ENCODE peak calls at places on chromosomes 5 and 9, in nine cellular contexts. One of them, this sample, is unnamed. For H3K27me3, the result is how much of the 10 kb centered on the place peaks cover.

GRCh38 chr5:128213340-128213739 is 129.8 kb downstream of the SLC12A2 start:
- DNase-seq in mammary epithelial cell: peak
- DNase-seq in foreskin keratinocyte: no peak
- DNase-seq in tibial artery: no peak
- DNase-seq in heart left ventricle: peak
- DNase-seq in AG04450: no peak
- DNase-seq in IMR-90: peak
- DNase-seq in PC-9: peak
- DNase-seq in PC-3: peak
- DNase-seq in this sample: no peak

GRCh38 chr9:115002371-115003120 is 72.2 kb upstream of the TNFSF8 start:
- DNase-seq in mammary epithelial cell: no peak
- DNase-seq in foreskin keratinocyte: no peak
- DNase-seq in tibial artery: no peak
- DNase-seq in heart left ventricle: no peak
- DNase-seq in AG04450: no peak
- DNase-seq in IMR-90: no peak
- DNase-seq in PC-9: no peak
- DNase-seq in PC-3: no peak
- DNase-seq in this sample: no peak

GRCh38 chr5:144531191-144531590 is 360.5 kb downstream of the KCTD16 start:
- DNase-seq in mammary epithelial cell: no peak
- DNase-seq in foreskin keratinocyte: no peak
- DNase-seq in tibial artery: no peak
- DNase-seq in heart left ventricle: no peak
- DNase-seq in AG04450: no peak
- DNase-seq in IMR-90: no peak
- DNase-seq in PC-9: no peak
- DNase-seq in PC-3: no peak
- DNase-seq in this sample: no peak

GRCh38 chr5:107217721-107218130 is 453.0 kb downstream of the EFNA5 start:
- DNase-seq in mammary epithelial cell: peak
- DNase-seq in foreskin keratinocyte: peak
- DNase-seq in tibial artery: peak
- DNase-seq in heart left ventricle: peak
- DNase-seq in AG04450: no peak
- DNase-seq in IMR-90: no peak
- DNase-seq in PC-9: peak
- DNase-seq in PC-3: peak
- DNase-seq in this sample: peak

GRCh38 chr5:148474025-148474511 is 90.3 kb downstream of the FBXO38 start:
- DNase-seq in mammary epithelial cell: no peak
- DNase-seq in foreskin keratinocyte: no peak
- DNase-seq in tibial artery: peak
- DNase-seq in heart left ventricle: peak
- DNase-seq in AG04450: no peak
- DNase-seq in IMR-90: peak
- DNase-seq in PC-9: no peak
- DNase-seq in PC-3: no peak
- DNase-seq in this sample: no peak

GRCh38 chr9:122158202-122158601 is 1.4 kb downstream of the NDUFA8 start:
- DNase-seq in mammary epithelial cell: peak
- DNase-seq in foreskin keratinocyte: no peak
- DNase-seq in tibial artery: no peak
- DNase-seq in heart left ventricle: peak
- DNase-seq in AG04450: peak
- DNase-seq in IMR-90: peak
- DNase-seq in PC-9: no peak
- DNase-seq in PC-3: peak
- DNase-seq in this sample: no peak

GRCh38 chr5:158054388-158055092 is 195.6 kb upstream of the CLINT1 start:
- DNase-seq in mammary epithelial cell: no peak
- DNase-seq in foreskin keratinocyte: peak
- DNase-seq in tibial artery: no peak
- DNase-seq in heart left ventricle: no peak
- DNase-seq in AG04450: no peak
- DNase-seq in IMR-90: no peak
- DNase-seq in PC-9: no peak
- DNase-seq in PC-3: peak
- DNase-seq in this sample: no peak

GRCh38 chr5:157971466-157972324 is 112.8 kb upstream of the CLINT1 start:
- DNase-seq in mammary epithelial cell: no peak
- DNase-seq in foreskin keratinocyte: no peak
- DNase-seq in tibial artery: no peak
- DNase-seq in heart left ventricle: peak
- DNase-seq in AG04450: no peak
- DNase-seq in IMR-90: no peak
- DNase-seq in PC-9: no peak
- DNase-seq in PC-3: no peak
- DNase-seq in this sample: no peak

GRCh38 chr9:76095585-76095984 is 205.1 kb downstream of the PCSK5 start:
- DNase-seq in mammary epithelial cell: no peak
- DNase-seq in foreskin keratinocyte: no peak
- DNase-seq in tibial artery: no peak
- DNase-seq in heart left ventricle: no peak
- DNase-seq in AG04450: no peak
- DNase-seq in IMR-90: no peak
- DNase-seq in PC-9: no peak
- DNase-seq in PC-3: no peak
- DNase-seq in this sample: no peak

GRCh38 chr5:73623929-73624404 is 2.0 kb upstream of the ARHGEF28 start:
- DNase-seq in mammary epithelial cell: no peak
- DNase-seq in foreskin keratinocyte: no peak
- DNase-seq in tibial artery: no peak
- DNase-seq in heart left ventricle: no peak
- DNase-seq in AG04450: no peak
- DNase-seq in IMR-90: no peak
- DNase-seq in PC-9: no peak
- DNase-seq in PC-3: no peak
- DNase-seq in this sample: no peak

GRCh38 chr9:113613815-113614413 is 150.4 kb downstream of the RGS3 start:
- DNase-seq in mammary epithelial cell: no peak
- DNase-seq in foreskin keratinocyte: no peak
- DNase-seq in tibial artery: no peak
- DNase-seq in heart left ventricle: no peak
- DNase-seq in AG04450: no peak
- DNase-seq in IMR-90: no peak
- DNase-seq in PC-9: no peak
- DNase-seq in PC-3: no peak
- DNase-seq in this sample: no peak

GRCh38 chr9:37026085-37026935 is 7.8 kb downstream of the PAX5 start:
- DNase-seq in mammary epithelial cell: no peak
- DNase-seq in foreskin keratinocyte: no peak
- DNase-seq in tibial artery: no peak
- DNase-seq in heart left ventricle: no peak
- DNase-seq in AG04450: no peak
- DNase-seq in IMR-90: no peak
- DNase-seq in PC-9: no peak
- DNase-seq in PC-3: no peak
- DNase-seq in this sample: no peak

GRCh38 chr9:37027582-37028424 is 6.3 kb downstream of the PAX5 start:
- DNase-seq in mammary epithelial cell: peak
- DNase-seq in foreskin keratinocyte: peak
- DNase-seq in tibial artery: no peak
- DNase-seq in heart left ventricle: peak
- DNase-seq in AG04450: peak
- DNase-seq in IMR-90: peak
- DNase-seq in PC-9: peak
- DNase-seq in PC-3: peak
- DNase-seq in this sample: peak

GRCh38 chr9:37028425-37029031 is 5.5 kb downstream of the PAX5 start:
- DNase-seq in mammary epithelial cell: no peak
- DNase-seq in foreskin keratinocyte: no peak
- DNase-seq in tibial artery: no peak
- DNase-seq in heart left ventricle: no peak
- DNase-seq in AG04450: no peak
- DNase-seq in IMR-90: no peak
- DNase-seq in PC-9: no peak
- DNase-seq in PC-3: no peak
- DNase-seq in this sample: no peak

GRCh38 chr9:37025381-37026084 is 8.5 kb downstream of the PAX5 start:
- DNase-seq in mammary epithelial cell: no peak
- DNase-seq in foreskin keratinocyte: no peak
- DNase-seq in tibial artery: no peak
- DNase-seq in heart left ventricle: no peak
- DNase-seq in AG04450: no peak
- DNase-seq in IMR-90: no peak
- DNase-seq in PC-9: no peak
- DNase-seq in PC-3: no peak
- DNase-seq in this sample: no peak

DNA sequence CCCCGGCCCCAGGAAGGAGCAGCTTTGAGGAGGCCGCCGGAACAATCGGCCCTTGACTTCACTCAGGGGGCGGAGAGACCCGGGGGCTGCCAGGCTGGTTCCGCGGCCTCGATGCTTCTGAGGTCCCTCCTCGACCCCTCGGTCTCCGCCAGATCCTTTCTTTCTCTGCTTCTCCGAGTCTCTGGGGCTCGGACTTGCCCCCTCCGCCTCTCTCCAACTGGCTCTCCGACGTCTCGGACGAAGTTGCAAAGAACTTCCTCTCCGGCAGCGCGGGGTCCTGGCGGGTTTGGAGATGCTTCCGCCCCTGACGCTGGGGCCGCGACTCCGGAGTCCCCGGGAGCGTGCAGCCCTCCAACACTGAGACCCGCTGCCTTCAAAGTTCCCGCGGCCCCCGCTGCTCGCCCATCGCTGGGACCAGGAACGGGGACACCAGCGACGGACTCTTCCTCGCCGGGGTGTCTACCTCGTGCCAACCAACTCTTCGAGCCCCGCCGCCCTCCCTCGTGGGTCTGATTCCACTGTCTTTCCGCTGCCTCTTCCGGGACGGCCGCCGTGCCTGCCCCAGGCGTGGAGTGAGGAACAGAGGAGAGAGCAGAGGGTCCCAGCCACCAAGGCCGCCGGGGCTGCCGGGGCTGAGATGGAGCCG is 7.0 kb downstream of the PAX5 start:
- DNase-seq in mammary epithelial cell: no peak
- DNase-seq in foreskin keratinocyte: no peak
- DNase-seq in tibial artery: no peak
- DNase-seq in heart left ventricle: no peak
- DNase-seq in AG04450: no peak
- DNase-seq in IMR-90: no peak
- DNase-seq in PC-9: no peak
- DNase-seq in PC-3: no peak
- DNase-seq in this sample: no peak
- H3K27me3 ChIP-seq in mammary epithelial cell: half or more
- H3K27me3 ChIP-seq in foreskin keratinocyte: half or more
- H3K27me3 ChIP-seq in tibial artery: half or more
- H3K27me3 ChIP-seq in heart left ventricle: half or more
- H3K27me3 ChIP-seq in AG04450: half or more
- H3K27me3 ChIP-seq in IMR-90: half or more
- H3K27me3 ChIP-seq in PC-9: under half
- H3K27me3 ChIP-seq in PC-3: under half
- H3K27me3 ChIP-seq in this sample: half or more

DNA sequence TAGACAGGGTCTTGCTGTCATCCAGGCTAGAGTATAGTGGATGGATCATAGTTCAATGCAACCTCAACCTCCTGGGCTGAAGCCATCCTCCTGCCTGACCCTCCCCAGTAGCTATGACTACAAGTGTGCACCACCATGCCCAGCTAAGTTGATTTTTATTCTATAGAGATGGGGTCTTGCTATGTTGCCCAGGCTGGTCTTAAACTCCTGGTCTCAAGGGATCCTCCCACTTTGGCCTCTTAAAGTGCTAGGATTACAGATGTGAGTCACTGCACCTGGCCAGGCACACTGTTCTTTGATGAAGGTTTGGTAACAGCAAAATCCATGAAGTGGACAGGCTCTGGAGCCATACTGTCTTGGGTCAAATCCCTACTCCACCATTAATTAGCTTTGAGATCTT is 6.5 kb upstream of the GFRA3 start:
- DNase-seq in mammary epithelial cell: no peak
- DNase-seq in foreskin keratinocyte: no peak
- DNase-seq in tibial artery: no peak
- DNase-seq in heart left ventricle: no peak
- DNase-seq in AG04450: no peak
- DNase-seq in IMR-90: no peak
- DNase-seq in PC-9: no peak
- DNase-seq in PC-3: no peak
- DNase-seq in this sample: no peak
- TF ChIP-seq CTCF in mammary epithelial cell: no peak
- TF ChIP-seq CTCF in foreskin keratinocyte: no peak
- TF ChIP-seq CTCF in tibial artery: no peak
- TF ChIP-seq CTCF in heart left ventricle: no peak
- TF ChIP-seq CTCF in AG04450: no peak
- TF ChIP-seq CTCF in IMR-90: no peak
- TF ChIP-seq CTCF in PC-9: no peak
- TF ChIP-seq CTCF in PC-3: no peak
- TF ChIP-seq CTCF in this sample: no peak

GRCh38 chr9:35801328-35802128 is 10.1 kb downstream of the NPR2 start:
- DNase-seq in mammary epithelial cell: no peak
- DNase-seq in foreskin keratinocyte: no peak
- DNase-seq in tibial artery: no peak
- DNase-seq in heart left ventricle: no peak
- DNase-seq in AG04450: no peak
- DNase-seq in IMR-90: no peak
- DNase-seq in PC-9: no peak
- DNase-seq in PC-3: no peak
- DNase-seq in this sample: no peak

GRCh38 chr9:35795701-35796100 is 4.3 kb downstream of the NPR2 start:
- DNase-seq in mammary epithelial cell: peak
- DNase-seq in foreskin keratinocyte: peak
- DNase-seq in tibial artery: no peak
- DNase-seq in heart left ventricle: no peak
- DNase-seq in AG04450: no peak
- DNase-seq in IMR-90: peak
- DNase-seq in PC-9: no peak
- DNase-seq in PC-3: peak
- DNase-seq in this sample: no peak

GRCh38 chr9:35798658-35799366 is 7.4 kb downstream of the NPR2 start:
- DNase-seq in mammary epithelial cell: peak
- DNase-seq in foreskin keratinocyte: peak
- DNase-seq in tibial artery: no peak
- DNase-seq in heart left ventricle: no peak
- DNase-seq in AG04450: no peak
- DNase-seq in IMR-90: peak
- DNase-seq in PC-9: peak
- DNase-seq in PC-3: peak
- DNase-seq in this sample: peak

GRCh38 chr9:35797311-35798109 is 6.1 kb downstream of the NPR2 start:
- DNase-seq in mammary epithelial cell: no peak
- DNase-seq in foreskin keratinocyte: no peak
- DNase-seq in tibial artery: no peak
- DNase-seq in heart left ventricle: no peak
- DNase-seq in AG04450: no peak
- DNase-seq in IMR-90: peak
- DNase-seq in PC-9: no peak
- DNase-seq in PC-3: no peak
- DNase-seq in this sample: no peak

GRCh38 chr9:35800530-35800929 is 9.1 kb downstream of the NPR2 start:
- DNase-seq in mammary epithelial cell: no peak
- DNase-seq in foreskin keratinocyte: no peak
- DNase-seq in tibial artery: no peak
- DNase-seq in heart left ventricle: no peak
- DNase-seq in AG04450: no peak
- DNase-seq in IMR-90: no peak
- DNase-seq in PC-9: no peak
- DNase-seq in PC-3: no peak
- DNase-seq in this sample: no peak
- H3K27me3 ChIP-seq in mammary epithelial cell: under half
- H3K27me3 ChIP-seq in foreskin keratinocyte: under half
- H3K27me3 ChIP-seq in tibial artery: under half
- H3K27me3 ChIP-seq in heart left ventricle: under half
- H3K27me3 ChIP-seq in AG04450: under half
- H3K27me3 ChIP-seq in IMR-90: under half
- H3K27me3 ChIP-seq in PC-9: under half
- H3K27me3 ChIP-seq in PC-3: under half
- H3K27me3 ChIP-seq in this sample: under half

GRCh38 chr9:90773593-90773992 is 28.0 kb upstream of the SYK start:
- DNase-seq in mammary epithelial cell: peak
- DNase-seq in foreskin keratinocyte: no peak
- DNase-seq in tibial artery: no peak
- DNase-seq in heart left ventricle: no peak
- DNase-seq in AG04450: no peak
- DNase-seq in IMR-90: no peak
- DNase-seq in PC-9: no peak
- DNase-seq in PC-3: peak
- DNase-seq in this sample: no peak
- TF ChIP-seq CTCF in mammary epithelial cell: peak
- TF ChIP-seq CTCF in foreskin keratinocyte: peak
- TF ChIP-seq CTCF in tibial artery: no peak
- TF ChIP-seq CTCF in heart left ventricle: peak
- TF ChIP-seq CTCF in AG04450: peak
- TF ChIP-seq CTCF in IMR-90: peak
- TF ChIP-seq CTCF in PC-9: peak
- TF ChIP-seq CTCF in PC-3: peak
- TF ChIP-seq CTCF in this sample: peak